ENCODE peak calls at places on chromosome 1, in five cellular contexts. Y, O, D, N and Z are unnamed samples.

GRCh38 chr1:205583461-205584130 is 48.2 kb downstream of the ELK4 start:
- DNase-seq in Y (no peak), O (no peak), D (no peak), N (no peak), Z (no peak)

GRCh38 chr1:36450919-36451305 is 661 bp upstream of the OSCP1 start:
- DNase-seq in Y (no peak), O (no peak), D (no peak), N (no peak), Z (no peak)

GRCh38 chr1:58596631-58597052 is 19.6 kb upstream of the TACSTD2 start:
- DNase-seq in Y (no peak), O (no peak), D (no peak), N (no peak), Z (no peak)

GRCh38 chr1:203103201-203103600 is 17.4 kb upstream of the MYOG start:
- DNase-seq in Y (no peak), O (no peak), D (no peak), N (no peak), Z (no peak)

GRCh38 chr1:62093261-62093660 is 101.4 kb upstream of the L1TD1 start:
- DNase-seq in Y (no peak), O (no peak), D (no peak), N (no peak), Z (no peak)

GRCh38 chr1:47853059-47853458 is 144.1 kb downstream of the TRABD2B start:
- DNase-seq in Y (no peak), O (no peak), D (no peak), N (no peak), Z (no peak)

GRCh38 chr1:68103006-68103545 is 52.6 kb upstream of the DIRAS3 start:
- DNase-seq in Y (no peak), O (no peak), D (no peak), N (no peak), Z (no peak)

GRCh38 chr1:24536391-24536840 is 19.5 kb upstream of the NCMAP start:
- DNase-seq in Y (peak), O (peak), D (peak), N (no peak), Z (peak)

GRCh38 chr1:11571906-11572616 is 82.2 kb downstream of the FBXO2 start:
- DNase-seq in Y (no peak), O (no peak), D (no peak), N (no peak), Z (no peak)

GRCh38 chr1:156510709-156511108 is 10.1 kb upstream of the MEF2D start:
- DNase-seq in Y (no peak), O (peak), D (peak), N (no peak), Z (no peak)

GRCh38 chr1:156102634-156103511 is 11.6 kb upstream of the LMNA start:
- DNase-seq in Y (no peak), O (no peak), D (no peak), N (no peak), Z (no peak)

GRCh38 chr1:54409156-54410142 is 3.3 kb upstream of the SSBP3 start:
- DNase-seq in Y (no peak), O (no peak), D (no peak), N (no peak), Z (no peak)

GRCh38 chr1:174974711-174975111 is 25.0 kb upstream of the CACYBP start:
- DNase-seq in Y (no peak), O (no peak), D (no peak), N (no peak), Z (no peak)

GRCh38 chr1:97332716-97333115 is 588.1 kb downstream of the DPYD start:
- DNase-seq in Y (no peak), O (no peak), D (no peak), N (peak), Z (no peak)

GRCh38 chr1:94394247-94394646 is 23.9 kb upstream of the ABCD3 start:
- DNase-seq in Y (no peak), O (no peak), D (no peak), N (no peak), Z (no peak)

GRCh38 chr1:15180189-15180588 is 26.6 kb downstream of the TMEM51 start:
- DNase-seq in Y (no peak), O (no peak), D (no peak), N (no peak), Z (no peak)

GRCh38 chr1:39214021-39214713 is 9.7 kb downstream of the MACF1 start:
- DNase-seq in Y (no peak), O (no peak), D (peak), N (no peak), Z (no peak)

GRCh38 chr1:184416921-184417320 is 30.1 kb downstream of the C1orf21 start:
- DNase-seq in Y (no peak), O (no peak), D (no peak), N (no peak), Z (no peak)

GRCh38 chr1:233635765-233636502 is 22.0 kb downstream of the KCNK1 start:
- DNase-seq in Y (no peak), O (no peak), D (peak), N (peak), Z (no peak)

GRCh38 chr1:20048563-20048962 is 21.4 kb upstream of the PLA2G5 start:
- DNase-seq in Y (no peak), O (no peak), D (no peak), N (no peak), Z (no peak)

GRCh38 chr1:52892424-52892823 is 29.1 kb downstream of the ECHDC2 start:
- DNase-seq in Y (no peak), O (no peak), D (no peak), N (no peak), Z (no peak)

GRCh38 chr1:222307621-222308020 is 240.3 kb downstream of the HHIPL2 start:
- DNase-seq in Y (no peak), O (no peak), D (no peak), N (no peak), Z (no peak)

GRCh38 chr1:182120411-182121258 is 59.1 kb upstream of the ZNF648 start:
- DNase-seq in Y (no peak), O (no peak), D (peak), N (peak), Z (no peak)

GRCh38 chr1:99527078-99527477 is 118.8 kb upstream of the PALMD start:
- DNase-seq in Y (no peak), O (no peak), D (no peak), N (no peak), Z (no peak)

GRCh38 chr1:25624155-25624554 is 7.6 kb downstream of the MAN1C1 start:
- DNase-seq in Y (peak), O (no peak), D (no peak), N (no peak), Z (no peak)

GRCh38 chr1:32998997-32999396 is 34.4 kb upstream of the RNF19B start:
- DNase-seq in Y (no peak), O (no peak), D (peak), N (no peak), Z (no peak)

GRCh38 chr1:93330196-93330595 is 15.5 kb upstream of the DR1 start:
- DNase-seq in Y (no peak), O (no peak), D (no peak), N (no peak), Z (no peak)

GRCh38 chr1:151512326-151512725 is 1.1 kb downstream of the CGN start:
- DNase-seq in Y (no peak), O (no peak), D (peak), N (no peak), Z (no peak)

GRCh38 chr1:177981186-177981585 is 11.3 kb upstream of the SEC16B start:
- DNase-seq in Y (no peak), O (no peak), D (no peak), N (no peak), Z (no peak)

GRCh38 chr1:21936366-21937031 is 611 bp downstream of the HSPG2 start:
- DNase-seq in Y (no peak), O (no peak), D (peak), N (no peak), Z (no peak)

GRCh38 chr1:81597720-81598426 is 202.9 kb upstream of the ADGRL2 start:
- DNase-seq in Y (no peak), O (no peak), D (no peak), N (no peak), Z (no peak)

GRCh38 chr1:212514056-212514614 is 81.4 kb downstream of the NENF start:
- DNase-seq in Y (no peak), O (no peak), D (peak), N (peak), Z (no peak)

GRCh38 chr1:221693087-221693486 is 48.8 kb downstream of the DUSP10 start:
- DNase-seq in Y (no peak), O (no peak), D (no peak), N (no peak), Z (no peak)

GRCh38 chr1:230501845-230502244 is 75.7 kb upstream of the PGBD5 start:
- DNase-seq in Y (no peak), O (no peak), D (no peak), N (no peak), Z (no peak)

GRCh38 chr1:180003026-180003695 is 48.6 kb downstream of the CEP350 start:
- DNase-seq in Y (no peak), O (no peak), D (no peak), N (no peak), Z (no peak)

GRCh38 chr1:180213401-180214177 is 16.5 kb upstream of the LHX4 start:
- DNase-seq in Y (peak), O (peak), D (no peak), N (no peak), Z (no peak)

GRCh38 chr1:200737647-200738296 is 921 bp upstream of the CAMSAP2 start:
- DNase-seq in Y (no peak), O (no peak), D (no peak), N (no peak), Z (no peak)
- H3K27ac ChIP-seq in Y (no peak), O (no peak), D (peak), N (no peak), Z (no peak)

DNA sequence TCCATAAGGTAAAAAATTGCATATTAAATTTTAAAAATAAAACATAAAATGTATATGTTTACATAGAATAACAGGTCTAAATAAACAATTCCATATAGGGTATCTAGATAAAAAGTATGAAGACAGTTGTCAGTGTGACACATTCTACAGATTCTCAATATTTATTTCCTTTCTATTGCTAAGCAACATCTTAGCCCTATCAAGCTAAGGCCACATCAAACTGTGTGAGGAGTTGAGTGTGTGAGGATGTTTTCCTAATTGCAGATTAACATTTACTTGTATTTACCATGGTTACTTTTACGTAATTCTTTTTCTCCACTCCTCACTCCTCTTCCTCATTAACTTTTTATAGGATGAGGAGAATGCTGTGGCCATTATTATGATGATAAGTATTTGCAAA is 41.9 kb upstream of the MCOLN3 start:
- DNase-seq in Y (peak), O (no peak), D (no peak), N (no peak), Z (no peak)
- H3K27ac ChIP-seq in Y (no peak), O (no peak), D (no peak), N (no peak), Z (no peak)

GRCh38 chr1:3542635-3543034 is 68.7 kb downstream of the MEGF6 start:
- DNase-seq in Y (no peak), O (no peak), D (no peak), N (no peak), Z (no peak)
- H3K27ac ChIP-seq in Y (no peak), O (no peak), D (peak), N (peak), Z (no peak)

DNA sequence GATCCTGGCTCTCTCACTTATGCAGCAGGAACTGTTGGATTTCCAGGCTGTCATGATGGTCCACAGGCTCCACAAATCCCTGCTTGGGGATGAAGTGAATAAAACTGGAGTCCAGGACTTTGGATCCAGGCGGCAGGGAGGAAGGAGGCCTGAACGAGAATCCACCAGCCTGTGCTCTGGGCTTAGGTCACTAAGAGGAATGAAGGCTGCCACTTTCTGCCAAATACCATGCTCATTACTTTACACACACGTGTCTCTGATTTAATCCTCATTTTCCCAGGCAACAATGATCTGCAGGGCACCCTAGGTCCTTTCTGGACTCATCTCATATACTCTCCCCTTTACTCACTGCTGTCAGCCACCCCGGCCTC is 77.8 kb upstream of the SLC2A1 start:
- DNase-seq in Y (no peak), O (no peak), D (no peak), N (no peak), Z (no peak)
- H3K27ac ChIP-seq in Y (no peak), O (no peak), D (no peak), N (no peak), Z (no peak)

GRCh38 chr1:27148591-27148990 is 6.3 kb downstream of the SLC9A1 start:
- DNase-seq in Y (no peak), O (no peak), D (no peak), N (no peak), Z (no peak)

GRCh38 chr1:27145934-27146354 is 9.0 kb downstream of the SLC9A1 start:
- DNase-seq in Y (no peak), O (no peak), D (no peak), N (peak), Z (no peak)

GRCh38 chr1:27149714-27150113 is 5.2 kb downstream of the SLC9A1 start:
- DNase-seq in Y (no peak), O (no peak), D (peak), N (no peak), Z (no peak)

GRCh38 chr1:27149084-27149483 is 5.8 kb downstream of the SLC9A1 start:
- DNase-seq in Y (no peak), O (no peak), D (no peak), N (no peak), Z (no peak)

DNA sequence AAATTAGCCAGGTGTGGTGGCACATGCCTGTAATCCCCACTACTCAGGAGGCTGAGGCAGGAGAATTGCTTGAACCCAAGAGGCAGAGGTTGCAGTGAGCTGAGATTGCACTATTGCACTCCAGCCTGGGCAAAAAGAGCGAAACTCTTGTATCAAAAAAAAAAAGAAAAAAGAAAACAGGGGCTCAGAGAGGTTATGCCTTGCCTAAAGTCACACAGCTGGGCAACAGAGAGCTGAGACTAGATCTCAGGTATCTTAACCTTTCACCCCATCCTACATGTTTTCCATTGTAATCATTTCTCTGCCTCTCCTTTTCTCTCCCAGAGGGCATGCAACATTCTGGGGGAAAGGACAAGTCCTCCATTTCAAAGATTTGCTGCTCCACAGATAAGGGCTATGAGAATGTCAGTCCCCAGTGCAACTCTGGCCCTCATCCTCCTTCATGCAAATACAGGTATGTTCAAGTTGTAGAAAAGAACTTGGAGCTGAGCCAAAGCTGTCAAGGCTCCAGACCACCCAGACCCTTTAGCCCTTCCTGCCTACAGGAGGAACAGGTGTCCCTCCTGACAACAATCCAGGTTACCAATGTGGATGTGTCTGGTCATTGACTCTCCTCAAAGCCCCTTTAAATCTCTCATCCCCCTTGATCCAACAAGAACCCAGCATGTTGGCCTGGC is 6.9 kb downstream of the SLC9A1 start:
- DNase-seq in Y (no peak), O (no peak), D (no peak), N (no peak), Z (no peak)
- H3K27ac ChIP-seq in Y (no peak), O (no peak), D (no peak), N (no peak), Z (no peak)

DNA sequence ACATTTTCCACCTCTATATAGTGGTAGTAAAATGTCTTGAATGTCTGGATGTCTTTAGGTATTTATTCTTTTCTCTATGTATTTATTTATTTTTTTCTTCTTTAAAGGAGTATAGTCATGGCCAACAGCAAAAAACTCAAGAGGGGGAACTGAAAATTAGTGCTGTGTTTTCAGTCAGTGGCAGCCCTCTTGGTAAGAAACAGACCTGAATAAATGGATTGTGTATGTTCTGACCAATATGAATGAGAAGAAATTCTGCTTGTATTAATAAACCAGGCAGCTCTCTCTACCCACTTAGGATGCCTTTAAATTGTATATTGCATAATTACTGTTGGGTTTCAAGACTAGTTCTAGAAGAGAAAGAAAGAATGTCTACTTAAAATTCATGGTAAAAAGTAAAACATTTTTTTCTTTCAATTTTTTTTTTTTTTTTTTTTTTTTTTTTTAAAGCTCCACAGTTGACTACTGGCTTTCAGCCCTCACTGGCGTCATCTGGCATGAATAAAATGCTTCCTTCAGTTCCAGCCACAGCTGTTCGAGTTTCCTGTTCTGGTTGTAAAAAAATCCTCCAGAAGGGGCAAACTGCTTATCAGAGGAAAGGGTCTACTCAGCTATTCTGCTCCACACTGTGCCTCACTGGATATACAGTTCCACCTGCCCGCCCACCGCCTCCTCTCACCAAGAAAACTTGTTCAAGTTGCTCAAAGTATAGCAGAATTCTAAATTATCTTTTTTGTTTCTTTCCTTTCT is 101.6 kb downstream of the ZMYM4 start:
- DNase-seq in Y (no peak), O (no peak), D (peak), N (peak), Z (peak)
- H3K27ac ChIP-seq in Y (no peak), O (no peak), D (no peak), N (no peak), Z (peak)

DNA sequence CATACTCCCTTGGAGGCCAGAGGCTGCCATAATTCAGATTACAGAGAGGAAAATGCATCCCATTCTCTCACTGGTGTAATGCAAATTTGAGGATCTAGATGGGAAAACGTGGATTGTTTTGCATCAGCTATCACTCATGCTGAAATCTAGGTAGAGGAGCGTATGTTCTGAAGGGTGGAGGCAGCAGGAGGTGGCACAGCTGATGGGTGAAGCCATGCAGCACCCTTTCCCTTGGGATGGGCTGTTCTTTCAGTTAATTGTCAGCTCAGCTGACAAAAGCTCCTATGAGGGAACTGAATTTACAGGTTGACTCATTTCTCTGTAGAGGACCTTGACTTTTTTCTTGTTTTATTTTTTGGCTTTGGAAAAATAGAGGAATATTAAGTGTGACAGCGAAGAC is 41.8 kb downstream of the CAMTA1 start:
- DNase-seq in Y (no peak), O (no peak), D (no peak), N (no peak), Z (no peak)
- H3K27ac ChIP-seq in Y (no peak), O (no peak), D (no peak), N (no peak), Z (no peak)